ENCODE peak calls at places on chromosomes 11 and 22, in four cellular contexts. One of them, this sample, is unnamed.

GRCh38 chr11:86197448-86197847 is 47.1 kb upstream of the EED start:
- DNase-seq in EH: peak; percentile 39
- DNase-seq in CD4-positive, alpha-beta T cell: no peak
- DNase-seq in NCI-H1417: no peak
- DNase-seq in this sample: no peak

GRCh38 chr11:33089776-33090175 is 50.4 kb downstream of the TCP11L1 start:
- DNase-seq in NCI-H1417: peak; percentile 18
- DNase-seq in CD4-positive, alpha-beta T cell: no peak
- DNase-seq in EH: no peak
- DNase-seq in this sample: no peak

GRCh38 chr11:83127309-83127636 is 29.7 kb upstream of the PCF11 start:
- DNase-seq in EH: no peak
- DNase-seq in NCI-H1417: no peak
- DNase-seq in CD4-positive, alpha-beta T cell: no peak
- DNase-seq in this sample: no peak

GRCh38 chr11:47324520-47324919 is 28.0 kb downstream of the MYBPC3 start:
- DNase-seq in CD4-positive, alpha-beta T cell: no peak
- DNase-seq in EH: no peak
- DNase-seq in NCI-H1417: no peak
- DNase-seq in this sample: no peak

GRCh38 chr22:49968831-49969661 is 8.5 kb downstream of the PIM3 start:
- DNase-seq in CD4-positive, alpha-beta T cell: no peak
- DNase-seq in EH: no peak
- DNase-seq in NCI-H1417: no peak
- DNase-seq in this sample: no peak

GRCh38 chr11:34132261-34132965 is 27.0 kb downstream of the NAT10 start:
- DNase-seq in EH: no peak
- DNase-seq in NCI-H1417: no peak
- DNase-seq in CD4-positive, alpha-beta T cell: no peak
- DNase-seq in this sample: no peak

GRCh38 chr11:12430912-12431311 is 53.5 kb downstream of the PARVA start:
- DNase-seq in EH: peak; percentile 84
- DNase-seq in NCI-H1417: no peak
- DNase-seq in CD4-positive, alpha-beta T cell: no peak
- DNase-seq in this sample: no peak

GRCh38 chr11:839875-840617 is 2.3 kb downstream of the POLR2L start:
- DNase-seq in NCI-H1417: no peak
- DNase-seq in EH: peak; percentile 31
- DNase-seq in CD4-positive, alpha-beta T cell: no peak
- DNase-seq in this sample: no peak

GRCh38 chr11:115324569-115325432 is 179.4 kb downstream of the CADM1 start:
- DNase-seq in NCI-H1417: peak; percentile 90
- DNase-seq in EH: peak; percentile 65
- DNase-seq in CD4-positive, alpha-beta T cell: no peak
- DNase-seq in this sample: peak; percentile 9

GRCh38 chr11:19803506-19803998 is 90.9 kb downstream of the NAV2 start:
- DNase-seq in EH: peak; percentile 42
- DNase-seq in NCI-H1417: peak; percentile 16
- DNase-seq in CD4-positive, alpha-beta T cell: no peak
- DNase-seq in this sample: no peak

GRCh38 chr22:19878461-19879247 is 24.0 kb upstream of the GNB1L start:
- DNase-seq in NCI-H1417: no peak
- DNase-seq in EH: peak; percentile 88
- DNase-seq in CD4-positive, alpha-beta T cell: no peak
- DNase-seq in this sample: no peak

GRCh38 chr11:20308601-20309000 is 54.9 kb upstream of the HTATIP2 start:
- DNase-seq in CD4-positive, alpha-beta T cell: no peak
- DNase-seq in NCI-H1417: no peak
- DNase-seq in EH: no peak
- DNase-seq in this sample: no peak

GRCh38 chr11:96614846-96615245 is 225.0 kb downstream of the JRKL start:
- DNase-seq in NCI-H1417: peak; percentile 29
- DNase-seq in CD4-positive, alpha-beta T cell: no peak
- DNase-seq in EH: no peak
- DNase-seq in this sample: no peak

GRCh38 chr11:69382131-69383128 is 88.5 kb downstream of the MYEOV start:
- DNase-seq in NCI-H1417: no peak
- DNase-seq in CD4-positive, alpha-beta T cell: no peak
- DNase-seq in EH: no peak
- DNase-seq in this sample: no peak

GRCh38 chr11:2480874-2481220 is 36.0 kb downstream of the KCNQ1 start:
- DNase-seq in CD4-positive, alpha-beta T cell: no peak
- DNase-seq in EH: no peak
- DNase-seq in NCI-H1417: no peak
- DNase-seq in this sample: no peak

GRCh38 chr22:31841029-31841827 is 87.4 kb downstream of the DEPDC5 start:
- DNase-seq in EH: no peak
- DNase-seq in CD4-positive, alpha-beta T cell: no peak
- DNase-seq in NCI-H1417: no peak
- DNase-seq in this sample: no peak

GRCh38 chr11:45285931-45286632 is at the start of gene SYT13:
- DNase-seq in CD4-positive, alpha-beta T cell: no peak
- DNase-seq in EH: no peak
- DNase-seq in NCI-H1417: peak; percentile 72
- DNase-seq in this sample: no peak

GRCh38 chr11:66981976-66982578 is 7.0 kb downstream of the C11orf86 start:
- DNase-seq in CD4-positive, alpha-beta T cell: no peak
- DNase-seq in NCI-H1417: peak; percentile 90
- DNase-seq in EH: peak; percentile 96
- DNase-seq in this sample: no peak

GRCh38 chr11:6402061-6402470 is 11.8 kb downstream of the SMPD1 start:
- DNase-seq in NCI-H1417: no peak
- DNase-seq in CD4-positive, alpha-beta T cell: no peak
- DNase-seq in EH: no peak
- DNase-seq in this sample: no peak

GRCh38 chr11:68354181-68354872 is 41.9 kb downstream of the LRP5 start:
- DNase-seq in EH: peak; percentile 99
- DNase-seq in CD4-positive, alpha-beta T cell: no peak
- DNase-seq in NCI-H1417: no peak
- DNase-seq in this sample: no peak

GRCh38 chr11:27388869-27389268 is 25.9 kb upstream of the CCDC34 start:
- DNase-seq in EH: no peak
- DNase-seq in NCI-H1417: no peak
- DNase-seq in CD4-positive, alpha-beta T cell: no peak
- DNase-seq in this sample: no peak

GRCh38 chr11:102879801-102880200 is 5.0 kb upstream of the MMP12 start:
- DNase-seq in NCI-H1417: no peak
- DNase-seq in CD4-positive, alpha-beta T cell: no peak
- DNase-seq in EH: no peak
- DNase-seq in this sample: no peak

GRCh38 chr11:2175659-2176058 is 4.0 kb upstream of the TH start:
- DNase-seq in NCI-H1417: peak; percentile 16
- DNase-seq in CD4-positive, alpha-beta T cell: no peak
- DNase-seq in EH: peak; percentile 86
- DNase-seq in this sample: no peak

GRCh38 chr11:59615132-59615636 is 390 bp downstream of the OSBP start:
- DNase-seq in CD4-positive, alpha-beta T cell: peak; percentile 76
- DNase-seq in EH: peak; percentile 18
- DNase-seq in NCI-H1417: peak; percentile 71
- DNase-seq in this sample: peak; percentile 61

This sample was measured in effector memory CD8-positive, alpha-beta T cell.